ENCODE peak calls at places on chromosome 3, in eight cellular contexts. R is T1000; F is T-cell; V is sciatic nerve; Z is Right ventricle myocardium superior; W is NCI-H2107; O is KBM-7; K is stimulated activated CD8-positive, alpha-beta memory T cell treated with anti-CD3 and anti-CD28 coated beads, Interleukin-12 subunit alpha, Interleukin-12 subunit beta, amount 100 ng/mL, for 4 hours. H is an unnamed sample.

GRCh38 chr3:114745322-114746240 is 401.5 kb downstream of the ZBTB20 start:
- DNase-seq in R (no peak), F (no peak), V (no peak), Z (no peak), W (no peak), O (no peak), K (no peak), H (no peak)

GRCh38 chr3:105555206-105555605 is 188.5 kb downstream of the ALCAM start:
- DNase-seq in R (no peak), F (no peak), V (no peak), Z (no peak), W (no peak), O (no peak), K (no peak), H (no peak)

GRCh38 chr3:189685854-189686253 is 54.7 kb downstream of the TP63 start:
- DNase-seq in R (no peak), F (no peak), V (no peak), Z (no peak), W (no peak), O (no peak), K (no peak), H (no peak)

GRCh38 chr3:62567097-62568021 is 194.0 kb upstream of the FEZF2 start:
- DNase-seq in R (no peak), F (no peak), V (no peak), Z (peak; percentile 45), W (no peak), O (no peak), K (no peak), H (no peak)

GRCh38 chr3:4989649-4989966 is 10.4 kb downstream of the BHLHE40 start:
- DNase-seq in R (no peak), F (no peak), V (no peak), Z (no peak), W (no peak), O (no peak), K (no peak), H (no peak)

GRCh38 chr3:52805270-52806039 is 10.9 kb downstream of the ITIH3 start:
- DNase-seq in R (no peak), F (no peak), V (no peak), Z (no peak), W (no peak), O (no peak), K (no peak), H (no peak)

GRCh38 chr3:16251316-16252085 is 13.2 kb downstream of the DPH3 start:
- DNase-seq in R (no peak), F (no peak), V (no peak), Z (no peak), W (no peak), O (no peak), K (no peak), H (no peak)

GRCh38 chr3:61371123-61371522 is 119.9 kb upstream of the FHIT start:
- DNase-seq in R (no peak), F (no peak), V (no peak), Z (no peak), W (no peak), O (peak; percentile 32), K (no peak), H (no peak)

GRCh38 chr3:26084629-26085028 is 294.7 kb downstream of the OXSM start:
- DNase-seq in R (no peak), F (no peak), V (no peak), Z (no peak), W (no peak), O (no peak), K (no peak), H (no peak)

GRCh38 chr3:11698326-11699082 is 54.8 kb upstream of the VGLL4 start:
- DNase-seq in R (no peak), F (no peak), V (no peak), Z (no peak), W (no peak), O (no peak), K (no peak), H (no peak)